ENCODE peak calls at places on chromosome 12, in four cellular contexts. Q, L, C and T are unnamed samples.

GRCh38 chr12:50986961-50987737 is 34.8 kb downstream of the HIGD1C start:
- DNase-seq in Q (peak; percentile 15), L (no peak), C (peak; percentile 81), T (peak; percentile 52)

GRCh38 chr12:92365836-92366235 is 220.2 kb upstream of the BTG1 start:
- DNase-seq in Q (no peak), L (no peak), C (no peak), T (no peak)

GRCh38 chr12:45076417-45077031 is 25.6 kb upstream of the DBX2 start:
- DNase-seq in Q (no peak), L (no peak), C (no peak), T (no peak)

GRCh38 chr12:128983371-128983770 is 130.1 kb downstream of the GLT1D1 start:
- DNase-seq in Q (no peak), L (no peak), C (no peak), T (no peak)

GRCh38 chr12:93894391-93895095 is 217.4 kb downstream of the CRADD start:
- DNase-seq in Q (no peak), L (no peak), C (no peak), T (no peak)

GRCh38 chr12:59938190-59938962 is 342.5 kb downstream of the SLC16A7 start:
- DNase-seq in Q (no peak), L (no peak), C (no peak), T (no peak)

GRCh38 chr12:122318607-122319311 is 52.5 kb upstream of the VPS33A start:
- DNase-seq in Q (no peak), L (no peak), C (peak; percentile 66), T (peak; percentile 11)

GRCh38 chr12:101552277-101552676 is 42.5 kb upstream of the MYBPC1 start:
- DNase-seq in Q (no peak), L (no peak), C (no peak), T (no peak)

GRCh38 chr12:53515291-53515680 is 8.0 kb upstream of the NPFF start:
- DNase-seq in Q (no peak), L (no peak), C (no peak), T (no peak)

GRCh38 chr12:42421844-42422779 is 96.1 kb downstream of the PPHLN1 start:
- DNase-seq in Q (no peak), L (no peak), C (peak; percentile 96), T (peak; percentile 5)

GRCh38 chr12:101779626-101780025 is 40.4 kb upstream of the SYCP3 start:
- DNase-seq in Q (no peak), L (no peak), C (no peak), T (no peak)

GRCh38 chr12:48980389-48980952 is 2.3 kb downstream of the WNT1 start:
- DNase-seq in Q (no peak), L (no peak), C (no peak), T (peak; percentile 34)

GRCh38 chr12:6146509-6146908 is 22.0 kb upstream of the VWF start:
- DNase-seq in Q (no peak), L (no peak), C (no peak), T (no peak)

GRCh38 chr12:1553987-1554982 is 40.1 kb downstream of the FBXL14 start:
- DNase-seq in Q (no peak), L (no peak), C (no peak), T (no peak)

GRCh38 chr12:104249898-104250297 is 34.3 kb downstream of the TXNRD1 start:
- DNase-seq in Q (no peak), L (no peak), C (no peak), T (no peak)
- TF ChIP-seq POLR2A in Q (no peak), L (no peak), C (no peak), T (no peak)

GRCh38 chr12:107025691-107026090 is 38.7 kb upstream of the MTERF2 start:
- DNase-seq in Q (no peak), L (no peak), C (no peak), T (no peak)
- TF ChIP-seq POLR2A in Q (no peak), L (no peak), C (no peak), T (no peak)

GRCh38 chr12:110348431-110349059 is 55.0 kb downstream of the ANAPC7 start:
- DNase-seq in Q (no peak), L (no peak), C (no peak), T (no peak)
- TF ChIP-seq POLR2A in Q (no peak), L (no peak), C (no peak), T (no peak)

DNA sequence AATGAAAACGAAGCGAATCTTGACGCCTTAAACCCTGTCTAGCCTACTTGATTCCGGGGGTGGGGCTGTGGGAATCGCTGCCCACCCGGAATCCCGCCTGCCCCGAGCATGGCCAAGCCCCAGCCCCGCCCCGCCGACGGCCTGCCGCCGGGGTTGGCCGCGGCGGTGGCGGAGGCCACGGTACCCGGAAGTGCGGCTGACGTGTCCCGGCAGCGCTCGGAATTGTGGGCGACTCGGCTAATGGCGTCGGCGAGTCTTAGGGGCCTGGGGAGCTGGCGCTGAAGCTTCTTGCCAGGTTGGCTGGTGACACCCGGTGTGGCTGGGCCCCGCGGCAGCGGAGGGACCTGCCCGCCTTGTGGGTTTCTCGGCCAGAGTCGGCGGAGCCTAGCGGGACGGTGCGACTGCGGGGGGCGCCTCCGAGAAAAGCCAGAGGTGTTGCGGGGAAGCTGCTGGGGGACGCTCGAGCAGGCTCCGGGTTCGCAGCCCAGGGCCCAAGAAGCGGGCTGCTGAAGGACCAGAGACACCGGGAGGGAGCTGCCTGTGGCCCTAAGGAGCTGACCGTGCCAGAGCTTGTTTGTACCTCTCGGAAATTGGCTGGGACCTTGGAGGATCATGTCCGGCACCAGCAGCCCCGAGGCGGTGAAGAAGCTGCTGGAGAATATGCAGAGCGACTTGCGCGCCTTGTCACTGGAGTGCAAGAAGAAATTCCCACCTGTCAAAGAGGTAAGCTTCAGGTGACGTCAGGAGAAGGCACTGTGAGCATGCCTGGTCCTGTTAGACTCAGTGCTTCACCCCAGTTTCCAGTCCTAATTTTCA is at the start of gene MON2:
- DNase-seq in Q (peak; percentile 49), L (peak; percentile 89), C (peak; percentile 89), T (peak; percentile 90)
- TF ChIP-seq POLR2A in Q (peak; percentile 75), L (peak; percentile 88), C (peak; percentile 92), T (peak; percentile 89)

GRCh38 chr12:123319273-123319672 is 45.4 kb downstream of the SBNO1 start:
- DNase-seq in Q (no peak), L (no peak), C (no peak), T (no peak)

DNA sequence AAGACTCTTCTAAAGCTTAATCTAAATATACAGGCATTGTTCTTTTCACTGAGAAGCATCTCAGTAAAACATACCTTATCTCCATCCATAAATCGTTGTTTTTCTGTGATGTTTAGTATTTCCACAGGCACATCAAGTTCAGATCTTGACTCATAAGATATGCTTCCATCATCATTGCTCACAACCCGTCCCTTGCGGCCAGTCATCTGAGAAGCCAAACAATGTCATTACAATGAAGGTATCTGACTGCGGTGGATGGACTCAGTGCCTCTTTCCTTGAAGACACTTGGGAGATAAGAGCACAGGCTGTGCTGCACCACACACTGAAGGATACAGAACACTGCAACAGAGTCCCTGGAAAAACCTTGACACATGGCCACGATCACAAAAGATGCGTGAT is 44.8 kb downstream of the SBNO1 start:
- DNase-seq in Q (no peak), L (no peak), C (no peak), T (no peak)
- TF ChIP-seq POLR2A in Q (no peak), L (no peak), C (no peak), T (no peak)

DNA sequence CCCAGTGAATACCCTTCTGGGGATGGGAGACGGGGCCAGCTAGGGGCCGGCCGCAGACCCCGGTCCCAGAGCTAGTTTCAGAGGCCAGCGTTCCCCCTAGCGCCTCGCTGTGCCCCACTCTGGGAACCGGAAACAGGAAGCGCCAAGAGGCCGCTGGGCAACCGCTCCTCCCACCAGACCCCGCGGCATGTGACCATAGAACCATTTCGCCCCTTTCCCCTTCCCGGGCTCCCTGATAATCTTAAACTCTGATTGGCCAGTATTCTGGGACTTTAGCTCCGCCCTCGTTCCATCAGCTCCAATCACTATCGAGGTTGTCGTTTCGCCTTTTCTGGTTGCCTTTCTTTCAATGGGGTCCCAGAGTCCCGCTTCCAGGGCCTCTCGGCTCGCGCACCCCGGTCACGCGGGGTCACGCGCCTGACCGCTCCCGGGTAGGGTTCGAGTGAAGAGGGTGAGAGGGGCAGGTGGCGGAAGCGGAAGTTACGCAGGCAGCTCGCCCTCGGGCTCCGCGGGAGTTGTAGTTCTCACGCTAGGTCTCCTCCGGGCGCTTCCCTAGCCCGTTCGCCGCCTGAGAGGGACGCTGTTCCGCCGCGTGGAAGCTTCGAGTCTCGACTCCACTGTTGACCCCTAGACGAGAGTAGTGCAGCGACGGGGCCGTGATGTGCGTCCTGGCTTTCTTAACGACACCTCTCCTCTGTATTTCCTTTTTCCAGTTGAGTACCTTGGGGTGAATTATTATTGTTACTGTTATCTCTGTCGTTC is at the start of gene M6PR:
- DNase-seq in Q (peak; percentile 90), L (peak; percentile 98), C (peak; percentile 95), T (peak; percentile 97)
- TF ChIP-seq POLR2A in Q (peak; percentile 58), L (peak; percentile 92), C (peak; percentile 75), T (peak; percentile 88)

DNA sequence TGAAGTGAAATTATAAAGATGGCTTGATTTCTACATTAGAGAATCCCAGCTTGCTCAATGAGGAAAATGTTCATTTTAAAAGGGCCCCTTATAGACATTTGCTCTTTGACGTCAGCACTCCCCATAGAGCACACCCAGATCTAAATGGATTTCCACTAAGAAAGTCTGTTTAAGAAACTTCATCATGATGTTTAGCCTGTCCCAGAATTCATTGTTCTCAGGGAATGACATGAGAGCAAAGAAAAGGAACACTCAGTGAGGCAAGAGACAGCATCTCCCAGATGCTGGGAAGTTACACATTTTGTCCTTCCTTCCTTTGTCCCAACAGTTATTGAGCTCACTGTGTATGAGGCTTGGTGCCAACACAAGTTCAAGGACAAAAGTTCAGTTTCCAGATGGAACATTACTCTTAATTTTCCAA is 4.9 kb downstream of the PHLDA1 start:
- DNase-seq in Q (no peak), L (no peak), C (peak; percentile 90), T (no peak)
- TF ChIP-seq POLR2A in Q (peak; percentile 98), L (no peak), C (peak; percentile 76), T (peak; percentile 13)

GRCh38 chr12:116727902-116728301 is 10.0 kb downstream of the SPRING1 start:
- DNase-seq in Q (no peak), L (no peak), C (no peak), T (no peak)
- TF ChIP-seq POLR2A in Q (no peak), L (no peak), C (no peak), T (no peak)